ENCODE peak calls at places on chromosomes 2 and 18, in ten cellular contexts. Q is kidney epithelial cell, T is thoracic aorta, Y is psoas muscle, S is adipocyte, W is K562, U is adrenal gland, A is esophagus squamous epithelium, B is aorta, V is tibial artery. Z is an unnamed sample.
A peak's percentile ranks its signal among the peaks of the same experiment; 100 is the strongest.

GRCh38 chr18:57146956-57147636 is at the start of gene BOD1L2:
- DNase-seq in Q (no peak), U (no peak), W (no peak), A (no peak), Y (no peak), T (no peak), B (no peak), V (no peak), S (no peak), Z (no peak)

GRCh38 chr18:50192903-50193795 is 1.8 kb downstream of the MYO5B start:
- DNase-seq in Y (no peak), U (no peak), S (no peak), Q (no peak), W (no peak), V (no peak), B (no peak), T (no peak), A (no peak), Z (peak; percentile 29)

GRCh38 chr2:90207454-90208058 is 1516.1 kb downstream of the RPIA start:
- DNase-seq in Y (no peak), B (no peak), S (no peak), V (no peak), U (no peak), A (no peak), Q (no peak), T (no peak), W (peak; percentile 7), Z (peak; percentile 3)

GRCh38 chr2:145593991-145594702 is 1074.2 kb upstream of the ZEB2 start:
- DNase-seq in B (no peak), U (no peak), T (no peak), Y (no peak), A (no peak), S (peak; percentile 85), W (peak; percentile 27), V (no peak), Q (peak; percentile 43), Z (peak; percentile 92)

GRCh38 chr2:79874015-79874414 is 361.2 kb downstream of the CTNNA2 start:
- DNase-seq in A (no peak), Q (no peak), U (no peak), W (no peak), V (no peak), Y (no peak), S (no peak), B (no peak), T (no peak), Z (no peak)

GRCh38 chr2:239630618-239631286 is 229.9 kb upstream of the HDAC4 start:
- DNase-seq in S (peak; percentile 55), U (peak; percentile 82), W (no peak), Q (no peak), Y (peak; percentile 68), V (no peak), T (peak; percentile 38), A (no peak), B (no peak), Z (no peak)

GRCh38 chr18:54147439-54147838 is 77.0 kb downstream of the MBD2 start:
- DNase-seq in B (no peak), Q (no peak), T (no peak), A (no peak), W (no peak), Y (no peak), U (no peak), V (no peak), S (no peak), Z (no peak)

GRCh38 chr2:191620144-191620543 is 57.8 kb upstream of the NABP1 start:
- DNase-seq in T (no peak), A (no peak), Q (no peak), S (peak; percentile 56), W (no peak), B (no peak), V (no peak), Y (no peak), U (no peak), Z (peak; percentile 65)

GRCh38 chr2:43461461-43462073 is 134.3 kb downstream of the THADA start:
- DNase-seq in W (no peak), V (no peak), T (no peak), Y (no peak), S (no peak), U (no peak), A (no peak), Q (no peak), B (no peak), Z (no peak)
- H3K4me3 ChIP-seq in W (no peak overlapping the region), V (no peak overlapping the region), T (no peak overlapping the region), Y (no peak overlapping the region), S (no peak overlapping the region), U (no peak overlapping the region), A (no peak overlapping the region), Q (no peak overlapping the region), B (no peak overlapping the region), Z (no peak overlapping the region)

GRCh38 chr18:59268127-59268721 is 5.0 kb downstream of the RAX start:
- DNase-seq in T (no peak), Y (no peak), W (no peak), B (no peak), A (no peak), S (no peak), Q (no peak), U (no peak), V (no peak), Z (no peak)

GRCh38 chr18:59271606-59272220 is 1.5 kb downstream of the RAX start:
- DNase-seq in T (no peak), Y (no peak), V (no peak), W (no peak), Q (no peak), S (no peak), U (no peak), A (no peak), B (no peak), Z (no peak)

GRCh38 chr18:59268722-59269562 is 4.3 kb downstream of the RAX start:
- DNase-seq in T (no peak), Y (no peak), W (peak; percentile 35), S (peak; percentile 56), B (no peak), V (no peak), Q (no peak), A (no peak), U (no peak), Z (no peak)

GRCh38 chr18:59270689-59271257 is 2.5 kb downstream of the RAX start:
- DNase-seq in V (no peak), Y (no peak), T (no peak), S (no peak), B (no peak), A (no peak), U (no peak), W (no peak), Q (no peak), Z (no peak)

GRCh38 chr18:59269563-59270214 is 3.6 kb downstream of the RAX start:
- DNase-seq in B (no peak), A (no peak), Y (no peak), V (no peak), T (no peak), U (no peak), S (no peak), Q (no peak), W (no peak), Z (no peak)
- H3K27me3 ChIP-seq in B (peaks cover 1% of the 10 kb centered on the region), A (peaks cover 85% of the 10 kb centered on the region), Y (no peaks in the 10 kb centered on the region), V (peaks cover 99% of the 10 kb centered on the region), T (peaks cover 44% of the 10 kb centered on the region), U (peaks cover 98% of the 10 kb centered on the region), S (peaks cover 88% of the 10 kb centered on the region), Q (peaks cover 96% of the 10 kb centered on the region), W (peaks cover 5% of the 10 kb centered on the region), Z (peaks cover 81% of the 10 kb centered on the region)

GRCh38 chr18:58266291-58266690 is 222.3 kb downstream of the NEDD4L start:
- DNase-seq in A (no peak), T (no peak), W (no peak), B (no peak), S (no peak), U (no peak), Q (no peak), Y (no peak), V (no peak), Z (no peak)

GRCh38 chr18:58263733-58264469 is 219.9 kb downstream of the NEDD4L start:
- DNase-seq in Q (no peak), V (no peak), A (no peak), U (no peak), S (no peak), T (no peak), Y (no peak), B (no peak), W (no peak), Z (peak; percentile 40)

GRCh38 chr18:58262581-58262980 is 218.6 kb downstream of the NEDD4L start:
- DNase-seq in Q (no peak), V (no peak), U (no peak), Y (no peak), T (no peak), S (no peak), B (no peak), W (no peak), A (no peak), Z (no peak)

GRCh38 chr18:58264846-58265245 is 220.8 kb downstream of the NEDD4L start:
- DNase-seq in S (no peak), B (no peak), T (no peak), Q (no peak), Y (no peak), W (no peak), U (no peak), V (no peak), A (no peak), Z (no peak)

GRCh38 chr18:58263055-58263732 is 219.2 kb downstream of the NEDD4L start:
- DNase-seq in S (no peak), U (no peak), Y (no peak), W (no peak), B (no peak), T (no peak), V (no peak), Q (no peak), A (no peak), Z (peak; percentile 86)
- H3K4me3 ChIP-seq in S (no peak overlapping the region), U (no peak overlapping the region), Y (peak overlapping the region; percentile 42), W (no peak overlapping the region), B (no peak overlapping the region), T (no peak overlapping the region), V (no peak overlapping the region), Q (no peak overlapping the region), A (no peak overlapping the region), Z (peak overlapping the region; percentile 20)

GRCh38 chr2:219513787-219514186 is 495 bp upstream of the ASIC4 start:
- DNase-seq in A (no peak), S (no peak), Q (no peak), Y (no peak), T (no peak), B (no peak), W (no peak), U (no peak), V (no peak), Z (no peak)

GRCh38 chr2:219512524-219513216 is 1.6 kb upstream of the ASIC4 start:
- DNase-seq in U (no peak), S (no peak), W (no peak), B (no peak), Q (no peak), T (no peak), V (no peak), A (no peak), Y (no peak), Z (no peak)

GRCh38 chr2:219515874-219516629 is 1.8 kb downstream of the ASIC4 start:
- DNase-seq in U (no peak), Y (no peak), B (no peak), Q (no peak), T (no peak), A (no peak), V (no peak), S (no peak), W (no peak), Z (no peak)

GRCh38 chr2:219514836-219515235 is 554 bp downstream of the ASIC4 start:
- DNase-seq in V (no peak), S (no peak), Y (no peak), B (no peak), T (no peak), U (no peak), W (no peak), A (no peak), Q (no peak), Z (no peak)

DNA sequence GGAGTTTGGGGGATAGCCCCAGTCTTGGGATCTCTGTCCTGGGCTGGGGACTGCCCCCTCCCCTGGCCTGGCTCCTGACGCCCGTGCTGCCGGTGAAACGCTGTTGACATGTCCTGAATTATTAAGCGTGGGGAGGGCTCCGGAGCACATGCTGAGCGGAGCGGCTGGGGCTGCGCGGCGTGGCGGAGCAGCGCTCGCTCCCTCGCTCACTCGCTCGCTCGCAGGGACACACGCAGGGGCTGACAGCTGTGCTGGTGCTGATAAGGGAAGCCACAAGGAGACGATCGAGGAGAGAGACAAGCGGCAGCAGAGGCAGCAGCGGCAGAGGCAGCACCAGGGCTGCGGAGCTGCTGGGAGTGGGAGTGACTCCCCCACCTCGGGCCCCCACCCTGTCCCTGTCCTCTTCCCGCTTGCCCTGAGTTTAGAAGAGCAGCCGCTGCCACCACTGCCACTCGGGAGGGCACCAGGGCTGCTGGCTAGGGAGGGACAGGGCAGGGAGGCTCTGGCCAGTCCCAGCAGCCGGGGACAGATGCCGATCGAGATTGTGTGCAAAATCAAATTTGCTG is at the start of gene ASIC4:
- DNase-seq in Y (no peak), Q (no peak), S (peak; percentile 25), W (peak; percentile 77), B (no peak), U (no peak), A (no peak), V (no peak), T (no peak), Z (no peak)
- H3K27me3 ChIP-seq in Y (no peaks in the 10 kb centered on the region), Q (peaks cover 84% of the 10 kb centered on the region), S (peaks cover 36% of the 10 kb centered on the region), W (no peaks in the 10 kb centered on the region), B (no peaks in the 10 kb centered on the region), U (peaks cover 31% of the 10 kb centered on the region), A (peaks cover 25% of the 10 kb centered on the region), V (peaks cover 51% of the 10 kb centered on the region), T (peaks cover 7% of the 10 kb centered on the region), Z (peaks cover 69% of the 10 kb centered on the region)

Z was measured in bronchial epithelial cell.